ENCODE peak calls at places on chromosomes 4 and X, in ten cellular contexts. One of them, this sample, is unnamed.

GRCh38 chrX:115650916-115651315 is 89.9 kb downstream of the PLS3 start:
- DNase-seq in SK-N-SH: peak
- DNase-seq in tibial nerve: peak
- DNase-seq in upper lobe of left lung: no peak
- DNase-seq in HepG2: peak
- DNase-seq in A549: peak
- DNase-seq in transverse colon: peak
- DNase-seq in esophagus muscularis mucosa: no peak
- DNase-seq in sigmoid colon: no peak
- DNase-seq in stomach: peak
- DNase-seq in this sample: no peak

GRCh38 chrX:39730671-39731389 is 366.9 kb downstream of the BCOR start:
- DNase-seq in SK-N-SH: peak
- DNase-seq in tibial nerve: peak
- DNase-seq in upper lobe of left lung: no peak
- DNase-seq in HepG2: peak
- DNase-seq in A549: peak
- DNase-seq in transverse colon: peak
- DNase-seq in esophagus muscularis mucosa: peak
- DNase-seq in sigmoid colon: peak
- DNase-seq in stomach: peak
- DNase-seq in this sample: peak

GRCh38 chr4:84648185-84648584 is 65.3 kb downstream of the CDS1 start:
- DNase-seq in SK-N-SH: no peak
- DNase-seq in tibial nerve: no peak
- DNase-seq in upper lobe of left lung: no peak
- DNase-seq in HepG2: no peak
- DNase-seq in A549: no peak
- DNase-seq in transverse colon: no peak
- DNase-seq in esophagus muscularis mucosa: no peak
- DNase-seq in sigmoid colon: no peak
- DNase-seq in stomach: no peak
- DNase-seq in this sample: no peak

GRCh38 chr4:166146806-166147540 is 273.9 kb downstream of the TLL1 start:
- DNase-seq in SK-N-SH: no peak
- DNase-seq in tibial nerve: no peak
- DNase-seq in upper lobe of left lung: no peak
- DNase-seq in HepG2: no peak
- DNase-seq in A549: no peak
- DNase-seq in transverse colon: no peak
- DNase-seq in esophagus muscularis mucosa: no peak
- DNase-seq in sigmoid colon: no peak
- DNase-seq in stomach: no peak
- DNase-seq in this sample: no peak

GRCh38 chr4:151152033-151152432 is 52.6 kb downstream of the RPS3A start:
- DNase-seq in SK-N-SH: no peak
- DNase-seq in tibial nerve: no peak
- DNase-seq in upper lobe of left lung: no peak
- DNase-seq in HepG2: no peak
- DNase-seq in A549: peak
- DNase-seq in transverse colon: no peak
- DNase-seq in esophagus muscularis mucosa: no peak
- DNase-seq in sigmoid colon: no peak
- DNase-seq in stomach: no peak
- DNase-seq in this sample: no peak

GRCh38 chr4:19913670-19914069 is 338.0 kb upstream of the SLIT2 start:
- DNase-seq in SK-N-SH: no peak
- DNase-seq in tibial nerve: no peak
- DNase-seq in upper lobe of left lung: no peak
- DNase-seq in HepG2: no peak
- DNase-seq in A549: no peak
- DNase-seq in transverse colon: no peak
- DNase-seq in esophagus muscularis mucosa: no peak
- DNase-seq in sigmoid colon: no peak
- DNase-seq in stomach: no peak
- DNase-seq in this sample: no peak

GRCh38 chr4:112214397-112215264 is 17.0 kb upstream of the AP1AR start:
- DNase-seq in SK-N-SH: peak
- DNase-seq in tibial nerve: no peak
- DNase-seq in upper lobe of left lung: no peak
- DNase-seq in HepG2: peak
- DNase-seq in A549: peak
- DNase-seq in transverse colon: no peak
- DNase-seq in esophagus muscularis mucosa: no peak
- DNase-seq in sigmoid colon: no peak
- DNase-seq in stomach: no peak
- DNase-seq in this sample: no peak

GRCh38 chr4:165383757-165384156 is 4.9 kb downstream of the CPE start:
- DNase-seq in SK-N-SH: no peak
- DNase-seq in tibial nerve: no peak
- DNase-seq in upper lobe of left lung: no peak
- DNase-seq in HepG2: no peak
- DNase-seq in A549: no peak
- DNase-seq in transverse colon: no peak
- DNase-seq in esophagus muscularis mucosa: no peak
- DNase-seq in sigmoid colon: no peak
- DNase-seq in stomach: no peak
- DNase-seq in this sample: no peak

GRCh38 chr4:4308800-4309441 is 18.9 kb downstream of the ZBTB49 start:
- DNase-seq in SK-N-SH: no peak
- DNase-seq in tibial nerve: no peak
- DNase-seq in upper lobe of left lung: no peak
- DNase-seq in HepG2: no peak
- DNase-seq in A549: no peak
- DNase-seq in transverse colon: no peak
- DNase-seq in esophagus muscularis mucosa: no peak
- DNase-seq in sigmoid colon: no peak
- DNase-seq in stomach: no peak
- DNase-seq in this sample: peak

GRCh38 chr4:79626102-79626501 is 218.1 kb upstream of the GK2 start:
- DNase-seq in SK-N-SH: no peak
- DNase-seq in tibial nerve: no peak
- DNase-seq in upper lobe of left lung: no peak
- DNase-seq in HepG2: no peak
- DNase-seq in A549: no peak
- DNase-seq in transverse colon: no peak
- DNase-seq in esophagus muscularis mucosa: no peak
- DNase-seq in sigmoid colon: no peak
- DNase-seq in stomach: no peak
- DNase-seq in this sample: no peak

GRCh38 chr4:7693711-7694110 is 245.9 kb downstream of the AFAP1 start:
- DNase-seq in SK-N-SH: no peak
- DNase-seq in tibial nerve: no peak
- DNase-seq in upper lobe of left lung: no peak
- DNase-seq in HepG2: no peak
- DNase-seq in A549: no peak
- DNase-seq in transverse colon: no peak
- DNase-seq in esophagus muscularis mucosa: no peak
- DNase-seq in sigmoid colon: no peak
- DNase-seq in stomach: no peak
- DNase-seq in this sample: no peak

GRCh38 chr4:73964862-73965611 is 16.8 kb downstream of the PF4 start:
- DNase-seq in SK-N-SH: no peak
- DNase-seq in tibial nerve: no peak
- DNase-seq in upper lobe of left lung: no peak
- DNase-seq in HepG2: peak
- DNase-seq in A549: peak
- DNase-seq in transverse colon: no peak
- DNase-seq in esophagus muscularis mucosa: no peak
- DNase-seq in sigmoid colon: no peak
- DNase-seq in stomach: peak
- DNase-seq in this sample: no peak

GRCh38 chrX:139803224-139803623 is 95.3 kb upstream of the MCF2 start:
- DNase-seq in SK-N-SH: no peak
- DNase-seq in tibial nerve: no peak
- DNase-seq in upper lobe of left lung: no peak
- DNase-seq in HepG2: no peak
- DNase-seq in A549: no peak
- DNase-seq in transverse colon: no peak
- DNase-seq in esophagus muscularis mucosa: no peak
- DNase-seq in sigmoid colon: no peak
- DNase-seq in stomach: no peak
- DNase-seq in this sample: no peak

GRCh38 chrX:42748067-42748850 is 29.7 kb downstream of the PPP1R2C start:
- DNase-seq in SK-N-SH: no peak
- DNase-seq in tibial nerve: no peak
- DNase-seq in upper lobe of left lung: no peak
- DNase-seq in HepG2: no peak
- DNase-seq in A549: no peak
- DNase-seq in transverse colon: no peak
- DNase-seq in esophagus muscularis mucosa: no peak
- DNase-seq in sigmoid colon: no peak
- DNase-seq in stomach: no peak
- DNase-seq in this sample: no peak

GRCh38 chrX:125382889-125383288 is 63.2 kb downstream of the TEX13C start:
- DNase-seq in SK-N-SH: no peak
- DNase-seq in tibial nerve: no peak
- DNase-seq in upper lobe of left lung: no peak
- DNase-seq in HepG2: no peak
- DNase-seq in A549: no peak
- DNase-seq in transverse colon: no peak
- DNase-seq in esophagus muscularis mucosa: no peak
- DNase-seq in sigmoid colon: no peak
- DNase-seq in stomach: no peak
- DNase-seq in this sample: no peak

GRCh38 chr4:187612211-187612780 is 383.3 kb upstream of the ZFP42 start:
- DNase-seq in SK-N-SH: no peak
- DNase-seq in tibial nerve: no peak
- DNase-seq in upper lobe of left lung: no peak
- DNase-seq in HepG2: no peak
- DNase-seq in A549: no peak
- DNase-seq in transverse colon: no peak
- DNase-seq in esophagus muscularis mucosa: no peak
- DNase-seq in sigmoid colon: no peak
- DNase-seq in stomach: no peak
- DNase-seq in this sample: no peak

GRCh38 chrX:78555401-78555980 is 103.6 kb downstream of the RTL3 start:
- DNase-seq in SK-N-SH: no peak
- DNase-seq in tibial nerve: no peak
- DNase-seq in upper lobe of left lung: no peak
- DNase-seq in HepG2: no peak
- DNase-seq in A549: no peak
- DNase-seq in transverse colon: no peak
- DNase-seq in esophagus muscularis mucosa: no peak
- DNase-seq in sigmoid colon: no peak
- DNase-seq in stomach: no peak
- DNase-seq in this sample: no peak

GRCh38 chrX:21838937-21839333 is 482 bp upstream of the MBTPS2 start:
- DNase-seq in SK-N-SH: no peak
- DNase-seq in tibial nerve: no peak
- DNase-seq in upper lobe of left lung: no peak
- DNase-seq in HepG2: peak
- DNase-seq in A549: peak
- DNase-seq in transverse colon: no peak
- DNase-seq in esophagus muscularis mucosa: no peak
- DNase-seq in sigmoid colon: no peak
- DNase-seq in stomach: no peak
- DNase-seq in this sample: no peak
- TF ChIP-seq EP300 in SK-N-SH: no peak
- TF ChIP-seq EP300 in tibial nerve: no peak
- TF ChIP-seq EP300 in upper lobe of left lung: no peak
- TF ChIP-seq EP300 in HepG2: no peak
- TF ChIP-seq EP300 in A549: no peak
- TF ChIP-seq EP300 in transverse colon: no peak
- TF ChIP-seq EP300 in esophagus muscularis mucosa: no peak
- TF ChIP-seq EP300 in sigmoid colon: no peak
- TF ChIP-seq EP300 in stomach: no peak
- TF ChIP-seq EP300 in this sample: no peak

GRCh38 chr4:85970535-85970934 is 389.3 kb downstream of the MAPK10 start:
- DNase-seq in SK-N-SH: no peak
- DNase-seq in tibial nerve: no peak
- DNase-seq in upper lobe of left lung: no peak
- DNase-seq in HepG2: no peak
- DNase-seq in A549: no peak
- DNase-seq in transverse colon: no peak
- DNase-seq in esophagus muscularis mucosa: no peak
- DNase-seq in sigmoid colon: no peak
- DNase-seq in stomach: no peak
- DNase-seq in this sample: no peak
- TF ChIP-seq EP300 in SK-N-SH: no peak
- TF ChIP-seq EP300 in tibial nerve: no peak
- TF ChIP-seq EP300 in upper lobe of left lung: no peak
- TF ChIP-seq EP300 in HepG2: no peak
- TF ChIP-seq EP300 in A549: no peak
- TF ChIP-seq EP300 in transverse colon: no peak
- TF ChIP-seq EP300 in esophagus muscularis mucosa: no peak
- TF ChIP-seq EP300 in sigmoid colon: no peak
- TF ChIP-seq EP300 in stomach: no peak
- TF ChIP-seq EP300 in this sample: no peak

DNA sequence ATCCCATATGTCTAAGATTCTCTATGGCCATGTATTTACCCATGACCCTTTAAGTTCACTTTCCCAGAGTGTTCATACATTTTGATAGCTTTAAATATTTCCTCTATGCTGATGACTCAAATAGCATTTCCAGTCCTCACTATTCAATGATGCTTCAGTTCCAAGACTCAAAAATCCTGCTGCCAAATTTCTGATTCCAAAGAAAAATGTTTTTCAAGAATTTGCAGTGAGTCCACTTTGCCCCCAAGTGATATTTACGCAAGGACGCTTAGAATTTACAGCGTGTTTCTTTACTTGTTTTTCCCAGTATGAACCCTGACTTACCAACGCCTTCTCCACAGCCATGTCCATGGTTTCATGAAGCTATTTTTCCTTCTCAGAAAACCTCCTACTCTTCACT is 127.9 kb upstream of the PCDH18 start:
- DNase-seq in SK-N-SH: no peak
- DNase-seq in tibial nerve: no peak
- DNase-seq in upper lobe of left lung: no peak
- DNase-seq in HepG2: no peak
- DNase-seq in A549: no peak
- DNase-seq in transverse colon: no peak
- DNase-seq in esophagus muscularis mucosa: no peak
- DNase-seq in sigmoid colon: no peak
- DNase-seq in stomach: no peak
- DNase-seq in this sample: no peak
- TF ChIP-seq EP300 in SK-N-SH: no peak
- TF ChIP-seq EP300 in tibial nerve: peak
- TF ChIP-seq EP300 in upper lobe of left lung: no peak
- TF ChIP-seq EP300 in HepG2: no peak
- TF ChIP-seq EP300 in A549: no peak
- TF ChIP-seq EP300 in transverse colon: no peak
- TF ChIP-seq EP300 in esophagus muscularis mucosa: no peak
- TF ChIP-seq EP300 in sigmoid colon: no peak
- TF ChIP-seq EP300 in stomach: no peak
- TF ChIP-seq EP300 in this sample: no peak

GRCh38 chr4:44580231-44580630 is 71.2 kb downstream of the YIPF7 start:
- DNase-seq in SK-N-SH: no peak
- DNase-seq in tibial nerve: no peak
- DNase-seq in upper lobe of left lung: no peak
- DNase-seq in HepG2: no peak
- DNase-seq in A549: no peak
- DNase-seq in transverse colon: no peak
- DNase-seq in esophagus muscularis mucosa: no peak
- DNase-seq in sigmoid colon: no peak
- DNase-seq in stomach: no peak
- DNase-seq in this sample: no peak

GRCh38 chr4:44578954-44579353 is 72.5 kb downstream of the YIPF7 start:
- DNase-seq in SK-N-SH: no peak
- DNase-seq in tibial nerve: no peak
- DNase-seq in upper lobe of left lung: no peak
- DNase-seq in HepG2: no peak
- DNase-seq in A549: no peak
- DNase-seq in transverse colon: no peak
- DNase-seq in esophagus muscularis mucosa: no peak
- DNase-seq in sigmoid colon: no peak
- DNase-seq in stomach: no peak
- DNase-seq in this sample: no peak

GRCh38 chr4:44583393-44583792 is 68.0 kb downstream of the YIPF7 start:
- DNase-seq in SK-N-SH: peak
- DNase-seq in tibial nerve: no peak
- DNase-seq in upper lobe of left lung: no peak
- DNase-seq in HepG2: no peak
- DNase-seq in A549: peak
- DNase-seq in transverse colon: no peak
- DNase-seq in esophagus muscularis mucosa: no peak
- DNase-seq in sigmoid colon: no peak
- DNase-seq in stomach: no peak
- DNase-seq in this sample: no peak
- TF ChIP-seq EP300 in SK-N-SH: no peak
- TF ChIP-seq EP300 in tibial nerve: no peak
- TF ChIP-seq EP300 in upper lobe of left lung: no peak
- TF ChIP-seq EP300 in HepG2: no peak
- TF ChIP-seq EP300 in A549: no peak
- TF ChIP-seq EP300 in transverse colon: no peak
- TF ChIP-seq EP300 in esophagus muscularis mucosa: no peak
- TF ChIP-seq EP300 in sigmoid colon: no peak
- TF ChIP-seq EP300 in stomach: no peak
- TF ChIP-seq EP300 in this sample: no peak